ENCODE peak calls at places on chromosome 5, in six cellular contexts. Z is GM20000, B is tibial artery, G is MCF 10A, Y is BJ, P is DND-41. T is an unnamed sample.

GRCh38 chr5:71587709-71588532 is 781 bp downstream of the MCCC2 start:
- DNase-seq in Z (peak; percentile 32), G (no peak), B (no peak), Y (no peak), P (peak; percentile 9), T (peak; percentile 43)

GRCh38 chr5:43036856-43037711 is 3.0 kb downstream of the ANXA2R start:
- DNase-seq in B (no peak), Z (no peak), P (no peak), Y (no peak), G (no peak), T (no peak)

GRCh38 chr5:149860801-149861322 is 83.7 kb downstream of the PDE6A start:
- DNase-seq in P (no peak), Z (peak; percentile 68), G (peak; percentile 94), B (no peak), Y (no peak), T (peak; percentile 58)

GRCh38 chr5:67799732-67800234 is 415.8 kb upstream of the PIK3R1 start:
- DNase-seq in Y (peak; percentile 52), B (peak; percentile 78), G (no peak), P (no peak), Z (no peak), T (no peak)

GRCh38 chr5:40755093-40755406 is 711 bp downstream of the TTC33 start:
- DNase-seq in P (peak; percentile 80), B (peak; percentile 83), G (peak; percentile 85), Z (peak; percentile 81), Y (no peak), T (peak; percentile 83)

GRCh38 chr5:168356592-168356991 is 65.1 kb downstream of the WWC1 start:
- DNase-seq in Y (no peak), G (no peak), B (no peak), P (no peak), Z (no peak), T (no peak)

GRCh38 chr5:73114029-73114688 is 6.2 kb upstream of the TMEM171 start:
- DNase-seq in G (no peak), B (no peak), P (no peak), Y (no peak), Z (no peak), T (no peak)

GRCh38 chr5:39650234-39650816 is 225.5 kb upstream of the DAB2 start:
- DNase-seq in P (no peak), Z (no peak), G (peak; percentile 11), Y (no peak), B (no peak), T (no peak)

GRCh38 chr5:107563957-107564544 is 106.7 kb downstream of the EFNA5 start:
- DNase-seq in B (no peak), Y (no peak), P (no peak), G (no peak), Z (no peak), T (no peak)

GRCh38 chr5:3944930-3945329 is 349.3 kb downstream of the IRX1 start:
- DNase-seq in G (no peak), Y (no peak), Z (no peak), P (no peak), B (no peak), T (no peak)
- TF ChIP-seq CTCF in G (no peak), Y (no peak), Z (no peak), P (no peak), B (no peak), T (no peak)

GRCh38 chr5:180631549-180632392 is 17.6 kb downstream of the FLT4 start:
- DNase-seq in Y (no peak), P (no peak), G (no peak), B (no peak), Z (no peak), T (no peak)
- TF ChIP-seq CTCF in Y (no peak), P (no peak), G (no peak), B (no peak), Z (no peak), T (no peak)

GRCh38 chr5:124889522-124889828 is 143.0 kb upstream of the ZNF608 start:
- DNase-seq in Z (no peak), G (no peak), P (no peak), Y (no peak), B (no peak), T (no peak)

GRCh38 chr5:124889850-124890249 is 143.4 kb upstream of the ZNF608 start:
- DNase-seq in B (no peak), Z (no peak), P (no peak), Y (no peak), G (no peak), T (no peak)

GRCh38 chr5:124887223-124887622 is 140.8 kb upstream of the ZNF608 start:
- DNase-seq in Y (no peak), Z (no peak), B (no peak), P (no peak), G (no peak), T (no peak)

GRCh38 chr5:124888622-124889521 is 142.4 kb upstream of the ZNF608 start:
- DNase-seq in B (no peak), Z (no peak), G (no peak), P (no peak), Y (no peak), T (no peak)

GRCh38 chr5:124888050-124888506 is 141.6 kb upstream of the ZNF608 start:
- DNase-seq in B (no peak), Y (no peak), P (peak; percentile 14), Z (no peak), G (no peak), T (no peak)
- TF ChIP-seq CTCF in B (no peak), Y (no peak), P (peak; percentile 57), Z (no peak), G (no peak), T (peak; percentile 6)

DNA sequence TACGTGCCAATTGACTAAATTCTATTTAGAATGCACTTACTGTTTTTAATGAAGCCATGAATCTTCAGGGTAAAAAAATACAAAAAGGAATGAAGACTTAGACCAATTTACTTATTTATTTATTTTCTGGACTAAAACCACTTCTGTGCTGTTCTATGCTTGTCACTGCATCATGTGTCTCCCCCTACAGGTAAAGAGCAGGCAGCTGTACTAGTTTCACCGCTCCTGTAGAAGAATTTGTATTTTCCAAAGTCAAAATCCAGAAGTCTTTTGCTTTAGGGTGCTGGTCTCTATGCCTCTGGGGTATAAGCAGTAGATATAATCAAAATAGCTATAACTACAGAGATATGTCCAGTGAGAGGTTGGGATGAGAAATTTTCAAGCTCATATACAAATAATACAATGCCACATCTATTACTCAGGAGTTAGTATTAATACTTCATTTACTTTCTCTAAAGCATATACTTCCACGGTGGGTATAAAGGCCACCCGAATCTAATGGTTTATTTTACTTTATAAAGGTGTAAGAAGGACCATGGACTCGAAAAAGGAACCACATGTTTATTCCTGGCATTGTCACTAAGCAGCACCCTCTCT is 591.5 kb downstream of the RAB3C start:
- DNase-seq in Z (no peak), P (no peak), G (peak; percentile 73), Y (no peak), B (no peak), T (peak; percentile 26)
- TF ChIP-seq CTCF in Z (peak; percentile 57), P (peak; percentile 56), G (peak; percentile 89), Y (peak; percentile 89), B (peak; percentile 68), T (peak; percentile 77)

DNA sequence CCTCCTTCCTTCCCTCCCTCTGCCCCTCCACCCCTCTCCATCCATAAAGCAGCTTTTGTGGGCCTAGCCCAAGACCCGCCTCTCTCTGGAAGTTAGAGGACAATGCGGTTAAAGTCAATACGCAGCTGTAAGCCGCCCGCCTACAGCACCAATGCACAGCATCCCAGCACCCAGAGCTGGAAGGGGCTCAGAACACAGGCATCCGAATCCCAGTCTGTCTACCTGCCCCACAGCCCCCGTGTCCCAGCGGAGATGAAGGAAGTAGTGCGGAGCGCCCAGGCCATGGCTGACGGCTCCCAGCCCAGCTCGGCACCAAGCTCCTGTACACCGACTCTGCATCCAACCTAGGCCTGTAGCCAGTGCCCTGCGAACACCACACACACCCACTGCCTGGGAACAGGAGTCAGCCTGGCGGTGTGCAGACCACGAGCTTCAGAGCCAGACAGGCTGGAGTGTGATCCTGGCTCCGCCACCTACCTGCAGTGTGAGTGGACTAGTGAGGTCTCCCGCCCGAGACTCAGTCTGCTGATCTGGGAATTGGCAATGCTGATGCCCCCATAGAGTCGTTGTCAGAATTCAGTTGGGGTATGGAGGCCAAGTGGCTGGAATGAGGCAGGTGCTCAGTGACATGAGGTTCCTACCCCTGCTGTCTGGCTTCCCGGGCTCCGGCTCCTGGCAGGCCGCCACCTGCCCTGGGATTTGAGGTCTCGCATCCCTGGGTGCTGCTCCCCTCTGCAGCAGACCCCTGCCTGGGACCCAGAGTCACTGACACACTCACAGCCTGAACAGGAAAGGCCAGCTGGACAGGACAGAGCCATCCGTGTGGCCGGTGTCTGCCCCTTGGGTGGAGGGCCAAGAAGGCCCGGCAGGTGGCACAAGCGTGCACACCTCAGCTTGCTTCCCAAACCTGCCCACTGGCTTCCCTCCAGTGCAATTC is 45.1 kb upstream of the RNF130 start:
- DNase-seq in B (peak; percentile 11), P (no peak), G (peak; percentile 52), Y (no peak), Z (no peak), T (peak; percentile 30)
- TF ChIP-seq CTCF in B (no peak), P (no peak), G (peak; percentile 63), Y (peak; percentile 10), Z (no peak), T (no peak)

GRCh38 chr5:132271251-132272246 is 14.1 kb downstream of the PDLIM4 start:
- DNase-seq in P (no peak), Y (no peak), G (no peak), Z (no peak), B (no peak), T (no peak)
- TF ChIP-seq CTCF in P (no peak), Y (no peak), G (no peak), Z (no peak), B (no peak), T (peak; percentile 33)